ENCODE peak calls at places on chromosomes 7 and 10, in five cellular contexts. M is fibroblast of pulmonary artery, O is lower lobe of right lung, G is A549, N is OCI-LY7. T is an unnamed sample.

GRCh38 chr10:123429631-123430257 is 236.4 kb upstream of the GPR26 start:
- DNase-seq in M (no peak), O (no peak), G (no peak), N (no peak), T (no peak)

GRCh38 chr10:116769791-116770190 is 27.4 kb upstream of the HSPA12A start:
- DNase-seq in M (peak), O (no peak), G (no peak), N (no peak), T (no peak)

GRCh38 chr7:80659120-80660055 is 20.9 kb downstream of the CD36 start:
- DNase-seq in M (peak), O (no peak), G (peak), N (peak), T (peak)

GRCh38 chr7:105678811-105679495 is 97.7 kb upstream of the EFCAB10 start:
- DNase-seq in M (peak), O (peak), G (no peak), N (no peak), T (peak)

GRCh38 chr10:58797356-58797755 is 284.7 kb downstream of the BICC1 start:
- DNase-seq in M (no peak), O (no peak), G (no peak), N (no peak), T (no peak)

GRCh38 chr7:45684910-45685618 is 110.9 kb downstream of the ADCY1 start:
- DNase-seq in M (peak), O (no peak), G (no peak), N (no peak), T (no peak)

GRCh38 chr10:32068569-32068968 is 12.3 kb upstream of the KIF5B start:
- DNase-seq in M (no peak), O (no peak), G (no peak), N (no peak), T (no peak)

GRCh38 chr7:108335264-108335918 is 120.8 kb downstream of the NRCAM start:
- DNase-seq in M (peak), O (peak), G (peak), N (no peak), T (no peak)

GRCh38 chr7:103795112-103795511 is 194.3 kb downstream of the RELN start:
- DNase-seq in M (no peak), O (no peak), G (no peak), N (no peak), T (no peak)

GRCh38 chr10:69246581-69247312 is 26.6 kb downstream of the HKDC1 start:
- DNase-seq in M (no peak), O (no peak), G (no peak), N (no peak), T (no peak)

GRCh38 chr10:50216894-50217293 is 34.4 kb downstream of the ASAH2 start:
- DNase-seq in M (peak), O (no peak), G (no peak), N (no peak), T (no peak)

GRCh38 chr10:80204801-80205477 is 398 bp downstream of the ANXA11 start:
- DNase-seq in M (no peak), O (peak), G (no peak), N (peak), T (peak)

GRCh38 chr10:47031251-47031952 is 120.2 kb downstream of the PTPN20 start:
- DNase-seq in M (no peak), O (no peak), G (peak), N (peak), T (no peak)

GRCh38 chr10:104321226-104321625 is 17.0 kb downstream of the ITPRIP start:
- DNase-seq in M (no peak), O (no peak), G (no peak), N (no peak), T (no peak)

DNA sequence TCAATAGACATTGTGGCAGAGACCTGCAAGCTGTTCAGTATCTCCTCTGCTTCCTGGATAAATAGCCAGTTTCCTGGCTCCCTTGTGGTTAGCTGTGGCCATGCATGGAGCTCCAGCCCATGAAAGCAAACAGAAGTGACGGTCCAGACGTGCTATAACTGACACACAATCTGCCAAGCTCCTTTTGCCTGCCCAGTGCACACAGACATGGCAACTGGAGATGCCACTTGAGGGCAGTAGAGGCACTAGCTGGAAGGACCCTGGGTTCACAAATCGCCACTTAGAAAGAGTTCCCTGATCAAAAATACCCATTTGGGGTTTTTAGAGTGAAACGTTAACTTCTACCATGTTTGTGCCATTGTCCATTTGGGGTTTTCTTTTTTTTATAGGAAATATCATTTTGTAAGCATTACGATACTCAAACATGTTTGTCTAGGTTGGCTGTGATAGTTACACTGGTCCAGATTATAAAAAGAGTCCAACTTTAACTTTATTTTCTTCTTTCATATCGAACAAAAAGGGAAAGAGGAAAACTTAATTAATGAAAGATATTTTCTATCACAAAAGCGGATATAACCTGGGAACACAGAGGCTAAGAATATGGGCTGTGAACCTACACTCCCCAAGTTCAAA is 31.3 kb downstream of the KIN start:
- DNase-seq in M (peak), O (no peak), G (peak), N (peak), T (no peak)
- TF ChIP-seq CTCF in M (peak), O (peak), G (peak), N (peak), T (peak)

GRCh38 chr10:97332586-97333350 is 1.8 kb downstream of the FRAT2 start:
- DNase-seq in M (peak), O (no peak), G (peak), N (no peak), T (no peak)
- TF ChIP-seq CTCF in M (peak), O (peak), G (no peak), N (no peak), T (peak)

GRCh38 chr7:895451-896052 is 19.2 kb downstream of the GET4 start:
- DNase-seq in M (no peak), O (no peak), G (no peak), N (no peak), T (no peak)
- TF ChIP-seq CTCF in M (no peak), O (no peak), G (no peak), N (no peak), T (no peak)

GRCh38 chr10:101319241-101319915 is 34.6 kb upstream of the BTRC start:
- DNase-seq in M (peak), O (no peak), G (no peak), N (no peak), T (no peak)
- TF ChIP-seq CTCF in M (no peak), O (no peak), G (no peak), N (no peak), T (no peak)

GRCh38 chr7:116438274-116438673 is 61.3 kb upstream of the CAV2 start:
- DNase-seq in M (no peak), O (no peak), G (peak), N (no peak), T (no peak)
- TF ChIP-seq CTCF in M (peak), O (no peak), G (peak), N (no peak), T (no peak)

GRCh38 chr10:113520606-113521481 is 32.0 kb upstream of the HABP2 start:
- DNase-seq in M (peak), O (peak), G (peak), N (peak), T (peak)
- TF ChIP-seq CTCF in M (peak), O (peak), G (peak), N (peak), T (peak)

GRCh38 chr7:134941947-134942346 is 44.4 kb upstream of the AGBL3 start:
- DNase-seq in M (no peak), O (no peak), G (no peak), N (no peak), T (no peak)

GRCh38 chr7:134945711-134946110 is 40.6 kb upstream of the AGBL3 start:
- DNase-seq in M (no peak), O (no peak), G (no peak), N (no peak), T (no peak)

GRCh38 chr7:134946260-134946659 is 40.0 kb upstream of the AGBL3 start:
- DNase-seq in M (peak), O (no peak), G (no peak), N (no peak), T (no peak)

GRCh38 chr7:134942690-134943466 is 43.4 kb upstream of the AGBL3 start:
- DNase-seq in M (no peak), O (no peak), G (no peak), N (no peak), T (no peak)

DNA sequence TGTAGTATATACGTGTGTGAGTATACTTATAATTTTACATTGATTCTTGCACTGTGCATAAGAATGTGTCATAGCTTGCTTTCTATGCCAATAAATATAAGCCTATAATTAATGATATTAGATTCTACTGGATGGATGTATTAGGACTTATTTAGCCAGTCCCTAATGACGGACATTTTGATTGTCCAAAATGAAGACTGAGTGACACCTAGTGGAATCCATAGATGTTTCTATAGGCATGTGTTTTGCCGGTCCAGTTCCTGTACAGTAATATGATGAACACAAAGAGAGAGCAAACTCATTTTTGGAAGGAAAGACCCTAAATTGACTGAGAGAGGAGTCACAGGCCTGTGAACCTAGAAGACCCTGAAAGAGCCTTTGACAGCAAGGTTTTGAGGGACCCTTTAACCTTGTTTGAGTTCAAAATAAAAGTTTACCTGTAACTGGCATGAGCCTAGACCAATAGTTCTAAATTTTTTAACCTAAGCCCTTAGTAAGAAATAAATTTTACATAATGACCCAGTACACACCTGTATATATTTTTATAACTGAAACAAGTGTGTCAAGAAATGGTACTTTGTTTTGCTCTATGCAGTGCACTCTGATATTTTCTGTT is 42.4 kb upstream of the AGBL3 start:
- DNase-seq in M (peak), O (no peak), G (peak), N (peak), T (peak)
- TF ChIP-seq CTCF in M (peak), O (peak), G (peak), N (peak), T (peak)

DNA sequence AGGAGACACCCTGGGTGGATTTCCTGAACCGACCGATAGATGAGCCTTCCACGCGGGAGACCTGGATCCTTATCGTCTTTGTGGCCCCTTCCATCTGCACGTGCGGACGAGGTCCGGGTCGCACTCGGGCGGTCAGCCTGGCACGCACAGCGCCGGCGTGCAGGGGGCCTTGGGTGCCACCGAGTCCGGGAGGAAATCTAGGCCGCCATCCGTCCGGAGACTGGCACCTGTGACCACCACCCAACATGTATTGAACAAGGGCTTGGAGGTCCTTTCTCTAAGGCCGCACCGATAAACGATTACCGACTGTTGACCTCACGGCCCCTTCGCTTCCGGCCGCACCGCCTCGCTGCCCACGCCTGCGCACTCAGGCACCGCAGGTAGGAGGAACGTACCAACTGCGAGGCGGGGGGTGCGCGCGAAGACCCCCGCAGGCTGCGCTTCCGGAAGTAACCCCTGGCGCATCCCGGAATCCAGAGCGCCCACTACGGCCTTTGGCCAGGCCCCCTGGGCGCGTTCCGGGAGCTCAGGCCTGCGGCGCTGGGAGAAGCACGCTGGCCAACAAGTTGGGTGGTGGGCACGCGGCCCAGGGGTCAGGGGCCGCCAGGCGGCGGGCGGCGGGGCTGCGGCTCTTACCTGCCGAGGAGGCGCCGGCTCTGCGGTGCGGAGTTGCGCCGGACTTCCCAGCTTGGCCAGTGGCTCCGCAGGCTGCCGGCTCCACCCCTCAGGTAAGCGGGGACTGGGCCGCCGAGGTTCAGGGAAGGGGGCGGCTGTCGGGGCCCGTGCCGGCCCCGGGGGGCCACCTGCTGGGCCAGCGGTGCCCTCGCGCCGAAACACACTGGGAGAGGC is at the start of the genes ACTR3C and LRRC61:
- DNase-seq in M (no peak), O (peak), G (no peak), N (no peak), T (peak)
- TF ChIP-seq CTCF in M (no peak), O (peak), G (no peak), N (no peak), T (peak)

DNA sequence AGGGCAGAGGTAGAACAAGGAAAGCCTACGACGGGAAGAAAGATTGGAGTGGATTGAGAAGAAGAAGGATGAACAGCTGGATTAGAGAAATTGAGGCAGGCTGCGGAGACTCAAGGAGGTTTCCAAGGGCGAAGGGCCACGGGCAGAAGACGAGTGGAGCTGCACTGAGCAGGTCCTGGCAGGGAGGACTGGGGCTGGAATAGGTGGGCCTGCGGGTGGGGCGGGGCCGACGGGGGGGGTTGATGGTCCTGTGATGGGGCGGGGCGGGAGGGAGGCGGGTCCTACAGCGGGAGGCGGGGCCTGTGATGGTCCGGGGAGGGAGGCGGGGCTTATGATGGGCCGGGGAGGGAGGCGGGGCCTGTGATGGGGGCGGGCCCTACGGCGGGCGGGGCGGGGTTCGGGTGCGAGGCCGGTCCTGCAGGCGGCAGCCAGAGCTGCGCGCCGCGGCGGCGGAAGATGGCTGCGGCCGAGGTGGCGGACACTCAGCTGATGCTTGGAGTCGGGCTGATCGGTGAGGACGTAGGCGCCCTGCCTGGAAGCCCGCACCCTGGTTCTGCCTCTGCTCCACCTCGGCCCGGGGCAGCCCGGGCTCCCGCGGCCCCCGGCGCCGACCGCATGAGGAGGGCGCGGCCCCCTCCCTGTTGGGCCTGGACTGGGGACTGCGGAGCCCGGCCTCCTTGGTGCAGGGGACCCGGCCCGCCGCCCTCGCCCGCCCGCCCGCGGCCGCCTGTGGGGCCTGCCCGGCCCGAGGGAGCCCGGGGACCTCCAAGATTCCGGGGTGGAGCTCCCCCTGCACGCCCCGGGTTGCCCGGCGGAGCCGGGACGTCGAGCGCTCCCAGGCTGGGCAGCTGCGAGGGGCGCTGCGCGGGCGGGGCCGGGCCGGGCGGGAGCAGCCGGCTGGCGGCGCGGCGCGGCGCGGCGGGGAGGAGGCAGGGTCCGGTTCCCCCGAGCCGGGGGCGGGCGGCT is at the start of gene DENND10:
- DNase-seq in M (peak), O (peak), G (peak), N (peak), T (peak)
- TF ChIP-seq CTCF in M (no peak), O (peak), G (no peak), N (no peak), T (no peak)

T was measured in GM10248.